ENCODE peak calls at places on chromosomes 2 and 18, in seven cellular contexts. One of them, this sample, is unnamed.

GRCh38 chr2:145530653-145531052 is 1010.7 kb upstream of the ZEB2 start:
- DNase-seq in astrocyte of the hippocampus: no peak
- DNase-seq in right cardiac atrium: no peak
- DNase-seq in WERI-Rb-1: no peak
- DNase-seq in activated T-cell treated with anti-CD3 and anti-CD28 coated beads, Interleukin-2, amount 50 U/mL, for 1 hour: no peak
- DNase-seq in H54: no peak
- DNase-seq in left cardiac atrium: no peak
- DNase-seq in this sample: peak

GRCh38 chr18:78741381-78742340 is 238.0 kb upstream of the SALL3 start:
- DNase-seq in astrocyte of the hippocampus: no peak
- DNase-seq in right cardiac atrium: no peak
- DNase-seq in WERI-Rb-1: peak
- DNase-seq in activated T-cell treated with anti-CD3 and anti-CD28 coated beads, Interleukin-2, amount 50 U/mL, for 1 hour: no peak
- DNase-seq in H54: no peak
- DNase-seq in left cardiac atrium: no peak
- DNase-seq in this sample: no peak

GRCh38 chr2:70233892-70234291 is 14.5 kb downstream of the TIA1 start:
- DNase-seq in astrocyte of the hippocampus: no peak
- DNase-seq in right cardiac atrium: no peak
- DNase-seq in WERI-Rb-1: no peak
- DNase-seq in activated T-cell treated with anti-CD3 and anti-CD28 coated beads, Interleukin-2, amount 50 U/mL, for 1 hour: no peak
- DNase-seq in H54: no peak
- DNase-seq in left cardiac atrium: no peak
- DNase-seq in this sample: peak

GRCh38 chr2:84395819-84396218 is 63.3 kb downstream of the SUCLG1 start:
- DNase-seq in astrocyte of the hippocampus: peak
- DNase-seq in right cardiac atrium: no peak
- DNase-seq in WERI-Rb-1: no peak
- DNase-seq in activated T-cell treated with anti-CD3 and anti-CD28 coated beads, Interleukin-2, amount 50 U/mL, for 1 hour: no peak
- DNase-seq in H54: no peak
- DNase-seq in left cardiac atrium: no peak
- DNase-seq in this sample: peak

GRCh38 chr2:4715065-4715464 is 977.1 kb upstream of the SOX11 start:
- DNase-seq in astrocyte of the hippocampus: no peak
- DNase-seq in right cardiac atrium: no peak
- DNase-seq in WERI-Rb-1: no peak
- DNase-seq in activated T-cell treated with anti-CD3 and anti-CD28 coated beads, Interleukin-2, amount 50 U/mL, for 1 hour: no peak
- DNase-seq in H54: no peak
- DNase-seq in left cardiac atrium: no peak
- DNase-seq in this sample: no peak

GRCh38 chr18:55840601-55841170 is 252.7 kb upstream of the TCF4 start:
- DNase-seq in astrocyte of the hippocampus: no peak
- DNase-seq in right cardiac atrium: no peak
- DNase-seq in WERI-Rb-1: no peak
- DNase-seq in activated T-cell treated with anti-CD3 and anti-CD28 coated beads, Interleukin-2, amount 50 U/mL, for 1 hour: no peak
- DNase-seq in H54: no peak
- DNase-seq in left cardiac atrium: no peak
- DNase-seq in this sample: no peak

GRCh38 chr2:218125626-218126080 is at the start of gene CXCR2:
- DNase-seq in astrocyte of the hippocampus: no peak
- DNase-seq in right cardiac atrium: no peak
- DNase-seq in WERI-Rb-1: no peak
- DNase-seq in activated T-cell treated with anti-CD3 and anti-CD28 coated beads, Interleukin-2, amount 50 U/mL, for 1 hour: no peak
- DNase-seq in H54: no peak
- DNase-seq in left cardiac atrium: peak
- DNase-seq in this sample: no peak

GRCh38 chr18:8699948-8700347 is 5.4 kb upstream of the MTCL1 start:
- DNase-seq in astrocyte of the hippocampus: no peak
- DNase-seq in right cardiac atrium: no peak
- DNase-seq in WERI-Rb-1: no peak
- DNase-seq in activated T-cell treated with anti-CD3 and anti-CD28 coated beads, Interleukin-2, amount 50 U/mL, for 1 hour: no peak
- DNase-seq in H54: no peak
- DNase-seq in left cardiac atrium: no peak
- DNase-seq in this sample: peak

GRCh38 chr2:176643711-176644110 is 374.5 kb downstream of the MTX2 start:
- DNase-seq in astrocyte of the hippocampus: no peak
- DNase-seq in right cardiac atrium: no peak
- DNase-seq in WERI-Rb-1: no peak
- DNase-seq in activated T-cell treated with anti-CD3 and anti-CD28 coated beads, Interleukin-2, amount 50 U/mL, for 1 hour: no peak
- DNase-seq in H54: peak
- DNase-seq in left cardiac atrium: no peak
- DNase-seq in this sample: no peak

GRCh38 chr2:155997538-155997937 is 335.0 kb downstream of the NR4A2 start:
- DNase-seq in astrocyte of the hippocampus: no peak
- DNase-seq in right cardiac atrium: no peak
- DNase-seq in WERI-Rb-1: no peak
- DNase-seq in activated T-cell treated with anti-CD3 and anti-CD28 coated beads, Interleukin-2, amount 50 U/mL, for 1 hour: no peak
- DNase-seq in H54: no peak
- DNase-seq in left cardiac atrium: no peak
- DNase-seq in this sample: no peak

GRCh38 chr2:86347401-86347800 is 10.0 kb upstream of the REEP1 start:
- DNase-seq in astrocyte of the hippocampus: no peak
- DNase-seq in right cardiac atrium: no peak
- DNase-seq in WERI-Rb-1: peak
- DNase-seq in activated T-cell treated with anti-CD3 and anti-CD28 coated beads, Interleukin-2, amount 50 U/mL, for 1 hour: no peak
- DNase-seq in H54: no peak
- DNase-seq in left cardiac atrium: no peak
- DNase-seq in this sample: no peak

GRCh38 chr2:149020432-149020851 is 18.1 kb upstream of the LYPD6B start:
- DNase-seq in astrocyte of the hippocampus: no peak
- DNase-seq in right cardiac atrium: no peak
- DNase-seq in WERI-Rb-1: no peak
- DNase-seq in activated T-cell treated with anti-CD3 and anti-CD28 coated beads, Interleukin-2, amount 50 U/mL, for 1 hour: no peak
- DNase-seq in H54: no peak
- DNase-seq in left cardiac atrium: no peak
- DNase-seq in this sample: no peak

GRCh38 chr2:181678033-181678586 is 2.2 kb downstream of the NEUROD1 start:
- DNase-seq in astrocyte of the hippocampus: peak
- DNase-seq in right cardiac atrium: peak
- DNase-seq in WERI-Rb-1: peak
- DNase-seq in activated T-cell treated with anti-CD3 and anti-CD28 coated beads, Interleukin-2, amount 50 U/mL, for 1 hour: peak
- DNase-seq in H54: no peak
- DNase-seq in left cardiac atrium: peak
- DNase-seq in this sample: peak

GRCh38 chr18:6521804-6522418 is 107.2 kb upstream of the L3MBTL4 start:
- DNase-seq in astrocyte of the hippocampus: peak
- DNase-seq in right cardiac atrium: no peak
- DNase-seq in WERI-Rb-1: peak
- DNase-seq in activated T-cell treated with anti-CD3 and anti-CD28 coated beads, Interleukin-2, amount 50 U/mL, for 1 hour: no peak
- DNase-seq in H54: no peak
- DNase-seq in left cardiac atrium: no peak
- DNase-seq in this sample: peak

GRCh38 chr2:3288455-3289163 is 89.0 kb downstream of the EIPR1 start:
- DNase-seq in astrocyte of the hippocampus: no peak
- DNase-seq in right cardiac atrium: no peak
- DNase-seq in WERI-Rb-1: no peak
- DNase-seq in activated T-cell treated with anti-CD3 and anti-CD28 coated beads, Interleukin-2, amount 50 U/mL, for 1 hour: no peak
- DNase-seq in H54: no peak
- DNase-seq in left cardiac atrium: no peak
- DNase-seq in this sample: no peak

GRCh38 chr18:32280911-32281310 is 91.1 kb downstream of the MEP1B start:
- DNase-seq in astrocyte of the hippocampus: no peak
- DNase-seq in right cardiac atrium: no peak
- DNase-seq in WERI-Rb-1: no peak
- DNase-seq in activated T-cell treated with anti-CD3 and anti-CD28 coated beads, Interleukin-2, amount 50 U/mL, for 1 hour: no peak
- DNase-seq in H54: no peak
- DNase-seq in left cardiac atrium: no peak
- DNase-seq in this sample: no peak

GRCh38 chr2:40072442-40073232 is 293.6 kb upstream of the THUMPD2 start:
- DNase-seq in astrocyte of the hippocampus: no peak
- DNase-seq in right cardiac atrium: no peak
- DNase-seq in WERI-Rb-1: no peak
- DNase-seq in activated T-cell treated with anti-CD3 and anti-CD28 coated beads, Interleukin-2, amount 50 U/mL, for 1 hour: no peak
- DNase-seq in H54: no peak
- DNase-seq in left cardiac atrium: no peak
- DNase-seq in this sample: no peak

GRCh38 chr18:49026501-49027378 is 76.0 kb upstream of the SMAD7 start:
- DNase-seq in astrocyte of the hippocampus: no peak
- DNase-seq in right cardiac atrium: peak
- DNase-seq in WERI-Rb-1: peak
- DNase-seq in activated T-cell treated with anti-CD3 and anti-CD28 coated beads, Interleukin-2, amount 50 U/mL, for 1 hour: no peak
- DNase-seq in H54: no peak
- DNase-seq in left cardiac atrium: no peak
- DNase-seq in this sample: no peak

GRCh38 chr2:141554810-141555209 is 576.0 kb downstream of the LRP1B start:
- DNase-seq in astrocyte of the hippocampus: peak
- DNase-seq in right cardiac atrium: no peak
- DNase-seq in WERI-Rb-1: peak
- DNase-seq in activated T-cell treated with anti-CD3 and anti-CD28 coated beads, Interleukin-2, amount 50 U/mL, for 1 hour: no peak
- DNase-seq in H54: no peak
- DNase-seq in left cardiac atrium: no peak
- DNase-seq in this sample: peak

GRCh38 chr2:74831693-74832530 is 2.0 kb upstream of the HK2 start:
- DNase-seq in astrocyte of the hippocampus: no peak
- DNase-seq in right cardiac atrium: no peak
- DNase-seq in WERI-Rb-1: no peak
- DNase-seq in activated T-cell treated with anti-CD3 and anti-CD28 coated beads, Interleukin-2, amount 50 U/mL, for 1 hour: no peak
- DNase-seq in H54: peak
- DNase-seq in left cardiac atrium: no peak
- DNase-seq in this sample: peak

GRCh38 chr18:11909597-11910026 is 1.5 kb upstream of the MPPE1 start:
- DNase-seq in astrocyte of the hippocampus: peak
- DNase-seq in right cardiac atrium: no peak
- DNase-seq in WERI-Rb-1: no peak
- DNase-seq in activated T-cell treated with anti-CD3 and anti-CD28 coated beads, Interleukin-2, amount 50 U/mL, for 1 hour: no peak
- DNase-seq in H54: no peak
- DNase-seq in left cardiac atrium: no peak
- DNase-seq in this sample: peak

GRCh38 chr2:9262671-9263171 is 56.1 kb downstream of the ASAP2 start:
- DNase-seq in astrocyte of the hippocampus: no peak
- DNase-seq in right cardiac atrium: peak
- DNase-seq in WERI-Rb-1: no peak
- DNase-seq in activated T-cell treated with anti-CD3 and anti-CD28 coated beads, Interleukin-2, amount 50 U/mL, for 1 hour: no peak
- DNase-seq in H54: no peak
- DNase-seq in left cardiac atrium: peak
- DNase-seq in this sample: no peak

GRCh38 chr2:13046557-13047165 is 329.9 kb downstream of the TRIB2 start:
- DNase-seq in astrocyte of the hippocampus: peak
- DNase-seq in right cardiac atrium: no peak
- DNase-seq in WERI-Rb-1: no peak
- DNase-seq in activated T-cell treated with anti-CD3 and anti-CD28 coated beads, Interleukin-2, amount 50 U/mL, for 1 hour: no peak
- DNase-seq in H54: no peak
- DNase-seq in left cardiac atrium: no peak
- DNase-seq in this sample: peak

GRCh38 chr2:134705861-134706586 is 12.8 kb downstream of the TMEM163 start:
- DNase-seq in astrocyte of the hippocampus: no peak
- DNase-seq in right cardiac atrium: no peak
- DNase-seq in WERI-Rb-1: no peak
- DNase-seq in activated T-cell treated with anti-CD3 and anti-CD28 coated beads, Interleukin-2, amount 50 U/mL, for 1 hour: no peak
- DNase-seq in H54: no peak
- DNase-seq in left cardiac atrium: no peak
- DNase-seq in this sample: no peak

GRCh38 chr2:201436141-201436540 is 15.1 kb downstream of the TRAK2 start:
- DNase-seq in astrocyte of the hippocampus: no peak
- DNase-seq in right cardiac atrium: no peak
- DNase-seq in WERI-Rb-1: no peak
- DNase-seq in activated T-cell treated with anti-CD3 and anti-CD28 coated beads, Interleukin-2, amount 50 U/mL, for 1 hour: no peak
- DNase-seq in H54: no peak
- DNase-seq in left cardiac atrium: no peak
- DNase-seq in this sample: no peak